ENCODE peak calls at places on chromosomes 7 and 10, in six cellular contexts. O is right lobe of liver, D is HCT116, S is HepG2, E is uterus, A is spleen. F is an unnamed sample.

GRCh38 chr10:92969151-92969550 is 91.4 kb upstream of the CYP26C1 start:
- DNase-seq in O (no peak), D (no peak), S (no peak), E (no peak), A (no peak), F (no peak)

GRCh38 chr7:50812109-50812508 is 29.4 kb upstream of the GRB10 start:
- DNase-seq in O (no peak), D (no peak), S (no peak), E (no peak), A (no peak), F (no peak)

GRCh38 chr7:81180573-81180972 is 261.7 kb upstream of the SEMA3C start:
- DNase-seq in O (no peak), D (no peak), S (no peak), E (no peak), A (no peak), F (no peak)

GRCh38 chr10:78416031-78416800 is 382.6 kb downstream of the RPS24 start:
- DNase-seq in O (no peak), D (no peak), S (no peak), E (no peak), A (no peak), F (no peak)

GRCh38 chr10:21170216-21170615 is 273.1 kb upstream of the NEBL start:
- DNase-seq in O (no peak), D (no peak), S (no peak), E (no peak), A (no peak), F (no peak)

GRCh38 chr10:52469970-52470705 is 156.1 kb downstream of the DKK1 start:
- DNase-seq in O (no peak), D (no peak), S (no peak), E (no peak), A (no peak), F (no peak)

GRCh38 chr10:11179231-11180105 is 161.8 kb downstream of the CELF2 start:
- DNase-seq in O (no peak), D (no peak), S (no peak), E (no peak), A (no peak), F (no peak)

GRCh38 chr7:115476666-115477065 is 553.9 kb downstream of the TFEC start:
- DNase-seq in O (no peak), D (no peak), S (no peak), E (no peak), A (peak), F (no peak)

GRCh38 chr7:105028004-105028403 is 14.0 kb downstream of the KMT2E start:
- DNase-seq in O (no peak), D (no peak), S (no peak), E (no peak), A (no peak), F (no peak)

GRCh38 chr10:114970515-114970914 is 32.5 kb downstream of the TRUB1 start:
- DNase-seq in O (no peak), D (no peak), S (no peak), E (no peak), A (no peak), F (peak)

GRCh38 chr10:95261926-95262325 is 28.9 kb downstream of the PDLIM1 start:
- DNase-seq in O (no peak), D (no peak), S (no peak), E (no peak), A (no peak), F (no peak)

GRCh38 chr10:6721964-6722615 is 142.0 kb upstream of the PRKCQ start:
- DNase-seq in O (no peak), D (peak), S (no peak), E (no peak), A (no peak), F (no peak)

GRCh38 chr7:44375236-44375699 is 49.9 kb upstream of the CAMK2B start:
- DNase-seq in O (no peak), D (no peak), S (peak), E (no peak), A (no peak), F (no peak)

DNA sequence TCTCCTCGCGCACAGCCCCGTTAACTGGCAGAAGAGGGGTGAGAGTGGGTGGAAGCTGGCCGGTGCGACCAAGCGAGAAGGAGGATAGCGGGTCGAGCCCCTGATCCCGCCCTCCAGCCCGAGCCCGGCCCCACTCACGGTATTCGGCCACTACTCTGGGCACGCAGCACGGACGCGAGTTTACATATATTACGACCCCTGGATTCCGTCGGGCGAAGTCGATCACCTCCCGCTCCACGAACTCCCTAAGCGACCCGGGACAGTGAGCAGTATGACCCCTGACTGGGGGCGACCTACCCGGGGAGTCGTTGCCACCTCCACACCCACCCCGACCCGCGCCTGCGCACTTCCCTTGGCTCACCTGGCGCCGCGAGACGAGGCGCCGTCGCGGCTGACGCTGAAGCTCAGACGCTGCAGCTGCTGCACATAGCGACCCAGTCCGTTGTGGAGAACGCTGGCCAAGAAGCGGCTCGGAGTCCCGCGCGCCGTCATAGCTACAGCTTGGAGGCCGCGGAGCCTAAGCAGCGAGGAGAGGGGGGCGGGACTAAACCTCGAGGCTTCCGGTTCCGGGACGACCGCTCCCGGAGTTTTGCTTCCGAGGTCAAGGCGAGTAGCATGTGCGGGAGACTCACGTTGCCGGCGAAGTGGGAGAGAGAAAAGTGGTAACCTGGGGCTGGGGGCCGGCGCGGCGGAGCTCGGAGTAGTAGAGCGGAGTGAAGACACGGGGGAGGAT is at the start of the genes MRPL43 and TWNK:
- DNase-seq in O (peak), D (peak), S (peak), E (peak), A (peak), F (peak)
- TF ChIP-seq POLR2A in O (peak), D (peak), S (peak), E (peak), A (no peak), F (peak)

GRCh38 chr7:35036361-35037171 is 719 bp downstream of the DPY19L1 start:
- DNase-seq in O (peak), D (no peak), S (peak), E (peak), A (peak), F (peak)

GRCh38 chr7:35039343-35039742 is 2.1 kb upstream of the DPY19L1 start:
- DNase-seq in O (no peak), D (no peak), S (no peak), E (no peak), A (no peak), F (no peak)

GRCh38 chr7:35038340-35038738 is 1.1 kb upstream of the DPY19L1 start:
- DNase-seq in O (no peak), D (no peak), S (no peak), E (no peak), A (no peak), F (peak)

GRCh38 chr7:35037211-35037525 is at the start of gene DPY19L1:
- DNase-seq in O (no peak), D (no peak), S (no peak), E (no peak), A (no peak), F (no peak)

GRCh38 chr7:35037526-35038339 is 448 bp upstream of the DPY19L1 start:
- DNase-seq in O (peak), D (peak), S (peak), E (peak), A (peak), F (peak)
- TF ChIP-seq POLR2A in O (no peak), D (peak), S (peak), E (peak), A (no peak), F (no peak)

GRCh38 chr7:100093054-100093453 is 4.3 kb downstream of the COPS6 start:
- DNase-seq in O (no peak), D (no peak), S (no peak), E (no peak), A (no peak), F (no peak)

GRCh38 chr7:100093498-100093897 is 4.7 kb downstream of the COPS6 start:
- DNase-seq in O (no peak), D (no peak), S (no peak), E (no peak), A (no peak), F (no peak)

GRCh38 chr7:100095289-100095688 is 5.9 kb downstream of the MCM7 start:
- DNase-seq in O (no peak), D (no peak), S (no peak), E (no peak), A (no peak), F (no peak)

GRCh38 chr7:100095704-100096103 is 5.5 kb downstream of the MCM7 start:
- DNase-seq in O (peak), D (no peak), S (no peak), E (no peak), A (no peak), F (no peak)

DNA sequence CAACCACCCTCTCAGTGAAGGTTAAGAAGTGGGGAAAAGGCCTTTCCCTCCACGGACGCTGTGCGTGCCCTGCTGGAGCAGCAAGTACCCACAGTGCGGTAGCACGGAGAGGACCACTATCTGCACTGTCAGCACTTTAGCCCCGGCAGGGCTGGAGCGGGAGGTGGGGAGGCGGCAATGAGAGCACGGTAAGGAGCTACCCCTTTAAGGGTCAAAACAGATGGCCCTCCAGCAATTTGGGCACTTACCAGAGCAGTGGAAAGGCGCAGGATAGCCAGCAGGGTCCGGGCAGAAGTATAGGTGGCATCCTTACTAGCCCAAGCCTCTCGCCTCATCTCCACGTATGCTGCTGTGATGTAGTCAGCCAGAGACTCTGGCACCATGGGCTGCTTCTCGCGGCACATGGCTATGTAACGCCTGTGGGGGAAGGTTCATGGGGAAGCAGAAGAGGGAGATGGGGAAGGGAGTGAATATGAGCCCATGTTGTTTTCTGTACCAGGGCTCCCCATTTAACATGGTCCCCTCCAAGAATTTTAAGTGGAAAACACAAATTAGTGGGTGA is 5.2 kb downstream of the COPS6 start:
- DNase-seq in O (no peak), D (no peak), S (no peak), E (no peak), A (no peak), F (no peak)
- TF ChIP-seq POLR2A in O (no peak), D (no peak), S (peak), E (no peak), A (no peak), F (no peak)

GRCh38 chr7:140475747-140476333 is 3.5 kb downstream of the MKRN1 start:
- DNase-seq in O (no peak), D (peak), S (peak), E (no peak), A (no peak), F (peak)

GRCh38 chr7:140478361-140479061 is 794 bp downstream of the MKRN1 start:
- DNase-seq in O (peak), D (no peak), S (no peak), E (peak), A (no peak), F (peak)

GRCh38 chr7:140479739-140480084 is 407 bp upstream of the MKRN1 start:
- DNase-seq in O (no peak), D (no peak), S (no peak), E (no peak), A (no peak), F (no peak)

GRCh38 chr7:140476698-140477261 is 2.5 kb downstream of the MKRN1 start:
- DNase-seq in O (no peak), D (no peak), S (no peak), E (no peak), A (no peak), F (no peak)

DNA sequence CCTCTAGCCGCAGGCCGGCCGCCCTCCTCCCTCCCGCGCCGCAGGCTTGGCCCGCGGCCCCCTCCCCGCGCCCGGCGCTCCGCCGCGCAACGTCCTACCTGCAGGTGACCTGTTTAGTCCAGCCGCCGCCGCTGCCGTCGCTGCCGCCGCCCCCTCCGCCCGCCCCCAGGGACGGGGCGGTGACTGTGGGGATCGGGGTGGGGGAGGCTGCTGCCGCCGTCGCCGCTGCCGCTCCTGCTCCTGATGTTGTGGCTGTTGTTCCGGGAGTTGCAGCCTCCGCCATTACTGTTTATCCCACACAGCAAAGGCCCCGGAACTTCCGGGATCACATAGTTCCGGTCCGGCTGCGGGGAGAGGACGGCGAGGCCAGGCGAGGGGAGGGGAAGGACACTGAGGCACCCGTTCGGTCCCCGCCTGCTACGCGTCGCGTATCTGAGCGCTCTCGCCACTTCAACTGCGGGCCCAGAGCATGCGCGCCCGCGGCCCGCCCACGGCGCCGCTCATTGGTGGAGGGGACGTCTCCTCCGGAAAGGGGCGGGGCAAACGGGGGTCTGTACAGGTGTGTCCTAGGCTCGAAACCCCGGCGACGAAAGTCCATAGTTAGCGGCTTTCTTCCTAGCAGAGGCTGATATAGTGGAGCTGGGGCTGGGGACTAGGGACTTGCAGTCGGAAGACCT is at the start of gene MKRN1:
- DNase-seq in O (peak), D (peak), S (peak), E (peak), A (peak), F (peak)
- TF ChIP-seq POLR2A in O (peak), D (no peak), S (peak), E (peak), A (no peak), F (peak)

GRCh38 chr7:962401-963081 is 8.1 kb upstream of the ADAP1 start:
- DNase-seq in O (peak), D (no peak), S (no peak), E (no peak), A (peak), F (no peak)

GRCh38 chr7:961546-962400 is 7.3 kb upstream of the ADAP1 start:
- DNase-seq in O (peak), D (no peak), S (no peak), E (no peak), A (peak), F (no peak)

GRCh38 chr7:963236-964078 is 9.0 kb upstream of the ADAP1 start:
- DNase-seq in O (peak), D (no peak), S (no peak), E (no peak), A (peak), F (no peak)

GRCh38 chr7:966291-967069 is 8.9 kb downstream of the COX19 start:
- DNase-seq in O (peak), D (no peak), S (no peak), E (no peak), A (peak), F (no peak)

GRCh38 chr7:964401-965231 is 10.1 kb upstream of the ADAP1 start:
- DNase-seq in O (peak), D (no peak), S (peak), E (peak), A (peak), F (peak)
- TF ChIP-seq POLR2A in O (no peak), D (no peak), S (no peak), E (no peak), A (no peak), F (peak)

F was measured in adrenal gland.